ENCODE peak calls at places on chromosomes 6 and 20, in ten cellular contexts. Q, E, T, H, O, K, M, A, X and B are unnamed samples.

GRCh38 chr6:78749326-78749725 is 118.0 kb upstream of the IRAK1BP1 start:
- DNase-seq in Q (no peak), X (no peak), E (no peak), O (no peak), K (no peak), H (no peak), T (no peak), A (no peak), M (no peak), B (no peak)

GRCh38 chr6:8043221-8043620 is 21.0 kb downstream of the BLOC1S5 start:
- DNase-seq in M (no peak), T (no peak), E (no peak), A (no peak), X (no peak), Q (no peak), H (no peak), K (no peak), O (no peak), B (no peak)

GRCh38 chr6:169556238-169556637 is 145.6 kb downstream of the WDR27 start:
- DNase-seq in M (no peak), E (no peak), K (no peak), Q (no peak), T (no peak), H (no peak), X (no peak), O (no peak), A (no peak), B (no peak)

GRCh38 chr6:2770171-2770570 is 5.0 kb downstream of the WRNIP1 start:
- DNase-seq in M (no peak), H (peak; percentile 40), K (no peak), T (no peak), O (no peak), Q (no peak), X (no peak), E (peak; percentile 80), A (no peak), B (no peak)

GRCh38 chr6:75116946-75117345 is 88.9 kb downstream of the COL12A1 start:
- DNase-seq in E (no peak), H (no peak), O (no peak), M (no peak), X (no peak), K (no peak), Q (no peak), A (no peak), T (no peak), B (no peak)

GRCh38 chr6:130933712-130934200 is 106.5 kb downstream of the SMLR1 start:
- DNase-seq in T (peak; percentile 75), E (no peak), M (no peak), Q (no peak), A (no peak), K (no peak), X (peak; percentile 92), O (no peak), H (peak; percentile 18), B (no peak)

GRCh38 chr6:40330301-40330721 is 256.9 kb downstream of the LRFN2 start:
- DNase-seq in A (no peak), O (no peak), Q (no peak), K (no peak), H (no peak), M (no peak), E (no peak), T (no peak), X (no peak), B (no peak)

GRCh38 chr6:155197947-155198346 is 65.9 kb upstream of the CLDN20 start:
- DNase-seq in E (no peak), K (no peak), H (no peak), Q (no peak), A (no peak), M (no peak), X (no peak), T (no peak), O (no peak), B (no peak)

GRCh38 chr20:45173531-45173930 is 1.2 kb upstream of the PI3 start:
- DNase-seq in K (no peak), O (no peak), Q (no peak), X (no peak), A (no peak), E (no peak), M (no peak), H (no peak), T (no peak), B (no peak)

GRCh38 chr6:122563364-122564052 is 46.7 kb upstream of the PKIB start:
- DNase-seq in E (no peak), H (no peak), K (no peak), T (no peak), Q (no peak), A (no peak), X (no peak), O (no peak), M (no peak), B (no peak)

GRCh38 chr6:21752054-21752811 is 158.7 kb downstream of the SOX4 start:
- DNase-seq in M (no peak), T (no peak), A (no peak), H (no peak), E (no peak), O (no peak), X (no peak), Q (no peak), K (no peak), B (no peak)

GRCh38 chr20:18314786-18315406 is 26.6 kb downstream of the ZNF133 start:
- DNase-seq in O (no peak), T (peak; percentile 75), M (no peak), H (no peak), X (no peak), A (no peak), Q (no peak), K (no peak), E (no peak), B (no peak)

GRCh38 chr6:10659697-10660348 is 34.6 kb downstream of the C6orf52 start:
- DNase-seq in E (peak; percentile 20), K (no peak), O (no peak), X (no peak), M (no peak), H (no peak), Q (peak; percentile 30), T (peak; percentile 12), A (peak; percentile 66), B (no peak)

GRCh38 chr20:41003143-41003932 is 25.3 kb upstream of the TOP1 start:
- DNase-seq in T (peak; percentile 80), K (peak; percentile 43), O (no peak), E (peak; percentile 11), X (peak; percentile 49), M (no peak), H (peak; percentile 93), Q (peak; percentile 45), A (peak; percentile 80), B (peak; percentile 88)

GRCh38 chr6:67433124-67433523 is 1202.0 kb upstream of the ADGRB3 start:
- DNase-seq in M (no peak), H (no peak), T (no peak), E (no peak), O (no peak), Q (no peak), K (no peak), A (no peak), X (no peak), B (no peak)

GRCh38 chr6:41713161-41713649 is 22.2 kb downstream of the TFEB start:
- DNase-seq in M (no peak), A (peak; percentile 92), Q (no peak), H (peak; percentile 85), E (peak; percentile 70), O (no peak), K (no peak), X (peak; percentile 84), T (no peak), B (peak; percentile 79)

GRCh38 chr20:21509079-21509596 is 4.7 kb downstream of the NKX2-2 start:
- DNase-seq in T (no peak), O (no peak), E (no peak), H (no peak), A (no peak), Q (no peak), M (no peak), K (no peak), X (no peak), B (no peak)

GRCh38 chr20:13220194-13220856 is 749 bp upstream of the ISM1 start:
- DNase-seq in E (peak; percentile 49), Q (peak; percentile 35), A (peak; percentile 82), K (no peak), M (peak; percentile 38), X (no peak), T (peak; percentile 49), H (peak; percentile 32), O (no peak), B (peak; percentile 77)

GRCh38 chr6:78909391-78909790 is 42.0 kb downstream of the IRAK1BP1 start:
- DNase-seq in O (no peak), M (no peak), Q (no peak), A (no peak), T (peak; percentile 62), K (no peak), E (no peak), H (no peak), X (peak; percentile 22), B (peak; percentile 16)

GRCh38 chr6:71254323-71254722 is 34.3 kb upstream of the OGFRL1 start:
- DNase-seq in M (no peak), Q (no peak), O (no peak), X (peak; percentile 46), H (no peak), A (no peak), E (no peak), K (no peak), T (no peak), B (no peak)

GRCh38 chr6:15032015-15032414 is 213.9 kb upstream of the JARID2 start:
- DNase-seq in A (no peak), Q (no peak), E (no peak), O (no peak), K (no peak), T (no peak), H (no peak), X (no peak), M (no peak), B (no peak)

GRCh38 chr6:119148825-119149525 is 70.5 kb upstream of the FAM184A start:
- DNase-seq in K (no peak), A (no peak), H (no peak), T (peak; percentile 55), X (no peak), E (no peak), O (no peak), Q (no peak), M (no peak), B (peak; percentile 15)

GRCh38 chr6:113347420-113347819 is 509.7 kb upstream of the MARCKS start:
- DNase-seq in Q (no peak), E (no peak), H (no peak), K (no peak), T (no peak), X (no peak), O (no peak), M (no peak), A (no peak), B (no peak)

GRCh38 chr6:108798672-108799355 is 49.4 kb upstream of the ARMC2 start:
- DNase-seq in M (no peak), H (no peak), T (no peak), E (peak; percentile 49), X (no peak), K (peak; percentile 16), O (no peak), Q (no peak), A (peak; percentile 76), B (no peak)

GRCh38 chr6:170098428-170099170 is 192.3 kb downstream of the DLL1 start:
- DNase-seq in M (no peak), H (no peak), E (no peak), T (no peak), K (no peak), O (no peak), X (no peak), Q (no peak), A (peak; percentile 61), B (peak; percentile 4)

GRCh38 chr6:92762414-92763374 is 656.7 kb downstream of the EPHA7 start:
- DNase-seq in A (no peak), E (no peak), M (no peak), K (no peak), O (no peak), H (no peak), T (no peak), Q (no peak), X (no peak), B (no peak)

GRCh38 chr6:3409699-3410384 is 47.0 kb downstream of the SLC22A23 start:
- DNase-seq in H (peak; percentile 20), E (no peak), X (no peak), A (no peak), K (no peak), M (no peak), T (no peak), Q (no peak), O (no peak), B (peak; percentile 78)

GRCh38 chr6:145012039-145012662 is 723.2 kb downstream of the EPM2A start:
- DNase-seq in K (no peak), O (no peak), T (no peak), Q (no peak), M (no peak), A (no peak), H (no peak), E (no peak), X (no peak), B (no peak)